ENCODE peak calls at places on chromosomes 16 and 17, in six cellular contexts. One of them, this sample, is unnamed.

GRCh38 chr16:24198807-24199533 is 57.2 kb upstream of the CACNG3 start:
- DNase-seq in transverse colon: no peak
- DNase-seq in stimulated activated CD8-positive, alpha-beta memory T cell treated with anti-CD3 and anti-CD28 coated beads, Interleukin-4, amount 100 ng/mL, for 1 hour: no peak
- DNase-seq in non-pigmented ciliary epithelial cell: no peak
- DNase-seq in right atrium auricular region: no peak
- DNase-seq in AG04449: no peak
- DNase-seq in this sample: no peak

GRCh38 chr17:57096472-57097198 is 11.6 kb downstream of the AKAP1 start:
- DNase-seq in transverse colon: no peak
- DNase-seq in stimulated activated CD8-positive, alpha-beta memory T cell treated with anti-CD3 and anti-CD28 coated beads, Interleukin-4, amount 100 ng/mL, for 1 hour: no peak
- DNase-seq in non-pigmented ciliary epithelial cell: no peak
- DNase-seq in right atrium auricular region: no peak
- DNase-seq in AG04449: no peak
- DNase-seq in this sample: no peak

GRCh38 chr16:83305092-83305491 is 502.7 kb upstream of the HSBP1 start:
- DNase-seq in transverse colon: no peak
- DNase-seq in stimulated activated CD8-positive, alpha-beta memory T cell treated with anti-CD3 and anti-CD28 coated beads, Interleukin-4, amount 100 ng/mL, for 1 hour: no peak
- DNase-seq in non-pigmented ciliary epithelial cell: peak
- DNase-seq in right atrium auricular region: no peak
- DNase-seq in AG04449: peak
- DNase-seq in this sample: no peak

GRCh38 chr16:2043980-2044451 is 3.6 kb downstream of the NTHL1 start:
- DNase-seq in transverse colon: peak
- DNase-seq in stimulated activated CD8-positive, alpha-beta memory T cell treated with anti-CD3 and anti-CD28 coated beads, Interleukin-4, amount 100 ng/mL, for 1 hour: no peak
- DNase-seq in non-pigmented ciliary epithelial cell: no peak
- DNase-seq in right atrium auricular region: no peak
- DNase-seq in AG04449: no peak
- DNase-seq in this sample: no peak

GRCh38 chr16:86031141-86031678 is 132.2 kb downstream of the IRF8 start:
- DNase-seq in transverse colon: peak
- DNase-seq in stimulated activated CD8-positive, alpha-beta memory T cell treated with anti-CD3 and anti-CD28 coated beads, Interleukin-4, amount 100 ng/mL, for 1 hour: no peak
- DNase-seq in non-pigmented ciliary epithelial cell: no peak
- DNase-seq in right atrium auricular region: no peak
- DNase-seq in AG04449: no peak
- DNase-seq in this sample: no peak

GRCh38 chr16:12356622-12357365 is 380.3 kb downstream of the SNX29 start:
- DNase-seq in transverse colon: no peak
- DNase-seq in stimulated activated CD8-positive, alpha-beta memory T cell treated with anti-CD3 and anti-CD28 coated beads, Interleukin-4, amount 100 ng/mL, for 1 hour: no peak
- DNase-seq in non-pigmented ciliary epithelial cell: no peak
- DNase-seq in right atrium auricular region: no peak
- DNase-seq in AG04449: no peak
- DNase-seq in this sample: no peak

GRCh38 chr16:88010343-88010970 is 59.2 kb downstream of the BANP start:
- DNase-seq in transverse colon: no peak
- DNase-seq in stimulated activated CD8-positive, alpha-beta memory T cell treated with anti-CD3 and anti-CD28 coated beads, Interleukin-4, amount 100 ng/mL, for 1 hour: no peak
- DNase-seq in non-pigmented ciliary epithelial cell: no peak
- DNase-seq in right atrium auricular region: no peak
- DNase-seq in AG04449: no peak
- DNase-seq in this sample: no peak

GRCh38 chr17:50556803-50557202 is 3.7 kb upstream of the CACNA1G start:
- DNase-seq in transverse colon: no peak
- DNase-seq in stimulated activated CD8-positive, alpha-beta memory T cell treated with anti-CD3 and anti-CD28 coated beads, Interleukin-4, amount 100 ng/mL, for 1 hour: no peak
- DNase-seq in non-pigmented ciliary epithelial cell: no peak
- DNase-seq in right atrium auricular region: no peak
- DNase-seq in AG04449: no peak
- DNase-seq in this sample: no peak

GRCh38 chr16:21100447-21100846 is 50.2 kb downstream of the DNAH3 start:
- DNase-seq in transverse colon: no peak
- DNase-seq in stimulated activated CD8-positive, alpha-beta memory T cell treated with anti-CD3 and anti-CD28 coated beads, Interleukin-4, amount 100 ng/mL, for 1 hour: no peak
- DNase-seq in non-pigmented ciliary epithelial cell: no peak
- DNase-seq in right atrium auricular region: no peak
- DNase-seq in AG04449: no peak
- DNase-seq in this sample: no peak